ENCODE peak calls at places on chromosomes 6 and 20, in six cellular contexts. L is heart right ventricle; Q is GM06990; A is CD8-positive, alpha-beta T cell; K is cerebellum; Y is GM12864. N is an unnamed sample.

GRCh38 chr20:35773154-35773751 is 1.4 kb downstream of the PHF20 start:
- DNase-seq in A (peak; percentile 42), Y (peak; percentile 34), K (no peak), Q (no peak), L (no peak), N (peak; percentile 43)

GRCh38 chr20:54643761-54644160 is 168.4 kb downstream of the DOK5 start:
- DNase-seq in Y (no peak), Q (no peak), K (no peak), A (no peak), L (peak; percentile 27), N (no peak)

GRCh38 chr6:79797912-79798311 is 149.4 kb downstream of the ELOVL4 start:
- DNase-seq in A (no peak), Q (no peak), Y (no peak), L (no peak), K (no peak), N (no peak)

GRCh38 chr6:46175446-46175845 is 4.7 kb upstream of the ENPP5 start:
- DNase-seq in Q (peak; percentile 63), Y (peak; percentile 56), K (no peak), A (no peak), L (no peak), N (no peak)

GRCh38 chr6:155269765-155270164 is 6.0 kb downstream of the CLDN20 start:
- DNase-seq in Q (no peak), Y (no peak), A (no peak), K (no peak), L (no peak), N (no peak)

GRCh38 chr6:83838727-83839126 is 14.4 kb upstream of the RIPPLY2 start:
- DNase-seq in L (no peak), K (no peak), Q (no peak), Y (no peak), A (no peak), N (no peak)

GRCh38 chr20:25509084-25509483 is 76.2 kb downstream of the NINL start:
- DNase-seq in A (no peak), L (no peak), Y (no peak), K (no peak), Q (no peak), N (no peak)

GRCh38 chr6:138970856-138971425 is 17.1 kb downstream of the REPS1 start:
- DNase-seq in Q (no peak), Y (no peak), L (no peak), K (no peak), A (no peak), N (no peak)

GRCh38 chr6:30263734-30264133 is 50.5 kb upstream of the TRIM26 start:
- DNase-seq in A (no peak), Y (no peak), K (no peak), Q (no peak), L (no peak), N (no peak)

GRCh38 chr6:159969921-159970320 is 1.0 kb downstream of the IGF2R start:
- DNase-seq in L (no peak), Y (no peak), K (peak; percentile 47), A (no peak), Q (no peak), N (peak; percentile 56)